ENCODE peak calls at places on chromosome X, in ten cellular contexts. X is HCT116, A is GM23338, D is H1, O is sigmoid colon, M is endothelial cell of umbilical vein, T is upper lobe of left lung, F is transverse colon, W is GM12878, E is Panc1. Q is an unnamed sample.

GRCh38 chrX:66632473-66632872 is 6.4 kb downstream of the EDA2R start:
- DNase-seq in X (no peak), A (no peak), D (no peak), O (no peak), M (no peak), T (no peak), F (no peak), W (no peak), E (no peak), Q (no peak)

GRCh38 chrX:129433461-129433860 is 89.8 kb downstream of the SMARCA1 start:
- DNase-seq in X (no peak), A (no peak), D (no peak), O (no peak), M (no peak), T (no peak), F (no peak), W (no peak), E (no peak), Q (no peak)

GRCh38 chrX:68708503-68709290 is 61.2 kb downstream of the STARD8 start:
- DNase-seq in X (no peak), A (peak), D (no peak), O (no peak), M (no peak), T (no peak), F (no peak), W (no peak), E (no peak), Q (no peak)

GRCh38 chrX:70324326-70324725 is 34.4 kb downstream of the KIF4A start:
- DNase-seq in X (no peak), A (no peak), D (no peak), O (no peak), M (no peak), T (no peak), F (no peak), W (no peak), E (no peak), Q (no peak)

GRCh38 chrX:41720125-41720780 is 3.7 kb upstream of the GPR82 start:
- DNase-seq in X (no peak), A (no peak), D (no peak), O (no peak), M (no peak), T (no peak), F (peak), W (peak), E (no peak), Q (no peak)

GRCh38 chrX:66046612-66047235 is 6.8 kb upstream of the VSIG4 start:
- DNase-seq in X (no peak), A (no peak), D (no peak), O (no peak), M (no peak), T (no peak), F (no peak), W (peak), E (no peak), Q (no peak)

GRCh38 chrX:44915361-44915868 is 42.4 kb downstream of the KDM6A start:
- DNase-seq in X (no peak), A (no peak), D (no peak), O (no peak), M (peak), T (no peak), F (no peak), W (no peak), E (no peak), Q (no peak)

GRCh38 chrX:295136-295535 is 14.0 kb downstream of the PLCXD1 start:
- DNase-seq in X (no peak), A (no peak), D (no peak), O (peak), M (no peak), T (no peak), F (no peak), W (no peak), E (no peak), Q (peak)

GRCh38 chrX:73668779-73669178 is 105.8 kb downstream of the CHIC1 start:
- DNase-seq in X (no peak), A (no peak), D (no peak), O (no peak), M (no peak), T (no peak), F (no peak), W (no peak), E (no peak), Q (no peak)

GRCh38 chrX:16258936-16259335 is 91.7 kb downstream of the MAGEB17 start:
- DNase-seq in X (no peak), A (no peak), D (no peak), O (no peak), M (no peak), T (no peak), F (no peak), W (no peak), E (no peak), Q (no peak)

GRCh38 chrX:11932423-11932822 is 174.4 kb downstream of the MSL3 start:
- DNase-seq in X (no peak), A (no peak), D (no peak), O (no peak), M (no peak), T (no peak), F (no peak), W (no peak), E (no peak), Q (no peak)

GRCh38 chrX:110284159-110284558 is 33.7 kb downstream of the AMMECR1 start:
- DNase-seq in X (no peak), A (no peak), D (no peak), O (no peak), M (peak), T (no peak), F (no peak), W (no peak), E (no peak), Q (no peak)

GRCh38 chrX:55030490-55031285 is at the start of gene ALAS2:
- DNase-seq in X (no peak), A (no peak), D (no peak), O (no peak), M (no peak), T (no peak), F (no peak), W (no peak), E (no peak), Q (no peak)

GRCh38 chrX:124256209-124256608 is 76.3 kb upstream of the TEX13D start:
- DNase-seq in X (no peak), A (no peak), D (no peak), O (peak), M (no peak), T (no peak), F (no peak), W (no peak), E (no peak), Q (no peak)

GRCh38 chrX:129193357-129193756 is 329.9 kb downstream of the SMARCA1 start:
- DNase-seq in X (no peak), A (no peak), D (no peak), O (no peak), M (no peak), T (no peak), F (peak), W (no peak), E (no peak), Q (no peak)

GRCh38 chrX:11296051-11296450 is 2.8 kb downstream of the AMELX start:
- DNase-seq in X (no peak), A (no peak), D (no peak), O (no peak), M (no peak), T (no peak), F (no peak), W (no peak), E (no peak), Q (no peak)

GRCh38 chrX:111119341-111119740 is 23.4 kb downstream of the PAK3 start:
- DNase-seq in X (no peak), A (no peak), D (no peak), O (no peak), M (no peak), T (no peak), F (no peak), W (no peak), E (no peak), Q (no peak)

GRCh38 chrX:38878674-38879375 is 77.6 kb downstream of the MID1IP1 start:
- DNase-seq in X (no peak), A (no peak), D (no peak), O (no peak), M (no peak), T (no peak), F (no peak), W (no peak), E (no peak), Q (no peak)

GRCh38 chrX:68699960-68700746 is 52.7 kb downstream of the STARD8 start:
- DNase-seq in X (no peak), A (no peak), D (no peak), O (no peak), M (peak), T (no peak), F (no peak), W (no peak), E (no peak), Q (no peak)

GRCh38 chrX:323721-324628 is 5.4 kb upstream of the GTPBP6 start:
- DNase-seq in X (peak), A (peak), D (no peak), O (peak), M (no peak), T (peak), F (peak), W (no peak), E (peak), Q (no peak)

GRCh38 chrX:64570204-64570603 is 175.0 kb upstream of the MTMR8 start:
- DNase-seq in X (no peak), A (peak), D (peak), O (no peak), M (no peak), T (no peak), F (no peak), W (no peak), E (no peak), Q (no peak)
- TF ChIP-seq CTCF in X (peak), A (peak), D (peak), O (no peak), M (no peak), T (no peak), F (no peak), W (no peak), E (peak), Q (no peak)

DNA sequence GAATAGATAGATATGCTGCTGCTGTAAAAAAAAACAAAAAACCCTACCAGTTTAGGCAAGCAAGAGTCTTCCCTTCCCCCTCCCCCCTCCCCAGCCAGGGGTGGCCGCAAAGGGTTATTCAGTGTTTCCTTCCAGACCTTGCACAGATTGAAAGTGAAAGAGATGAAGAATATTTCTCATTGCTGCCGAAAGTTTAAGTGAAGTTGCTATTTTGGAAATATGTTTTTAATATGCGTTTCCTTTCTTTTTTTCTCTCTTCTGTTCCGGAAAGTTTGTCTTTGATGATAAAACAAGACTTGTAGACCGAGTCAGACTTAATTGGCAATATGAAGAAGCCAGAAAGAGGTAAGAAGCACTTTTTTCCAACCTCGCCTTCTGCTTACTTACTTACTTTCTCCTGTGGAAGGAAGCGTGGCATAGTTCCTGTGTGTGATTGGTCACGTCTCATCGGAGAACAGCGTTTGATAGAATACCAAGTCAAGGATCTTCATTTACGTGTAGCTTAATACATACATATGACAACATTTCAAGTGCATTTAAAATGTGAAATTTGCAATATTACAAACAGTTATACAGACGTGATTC is 58.4 kb upstream of the CLCN4 start:
- DNase-seq in X (no peak), A (no peak), D (no peak), O (no peak), M (peak), T (peak), F (no peak), W (peak), E (no peak), Q (no peak)
- H3K4me3 ChIP-seq in X (no peak), A (no peak), D (no peak), O (peak), M (no peak), T (peak), F (peak), W (peak), E (no peak), Q (peak)

GRCh38 chrX:153492543-153492942 is 2.2 kb upstream of the BGN start:
- DNase-seq in X (no peak), A (no peak), D (no peak), O (no peak), M (no peak), T (no peak), F (no peak), W (no peak), E (no peak), Q (no peak)

GRCh38 chrX:153493085-153493484 is 1.7 kb upstream of the BGN start:
- DNase-seq in X (no peak), A (no peak), D (no peak), O (no peak), M (no peak), T (no peak), F (no peak), W (no peak), E (no peak), Q (no peak)

GRCh38 chrX:153492153-153492454 is 2.7 kb upstream of the BGN start:
- DNase-seq in X (no peak), A (no peak), D (no peak), O (no peak), M (no peak), T (no peak), F (no peak), W (no peak), E (no peak), Q (no peak)

GRCh38 chrX:153490217-153490616 is 4.6 kb upstream of the BGN start:
- DNase-seq in X (no peak), A (no peak), D (no peak), O (no peak), M (no peak), T (no peak), F (no peak), W (no peak), E (no peak), Q (no peak)

GRCh38 chrX:153491351-153492152 is 3.2 kb upstream of the BGN start:
- DNase-seq in X (no peak), A (no peak), D (no peak), O (no peak), M (no peak), T (no peak), F (no peak), W (no peak), E (no peak), Q (no peak)
- TF ChIP-seq POLR2AphosphoS5 in X (no peak), A (no peak), D (no peak), O (no peak), M (no peak), T (no peak), F (no peak), W (no peak), E (no peak), Q (no peak)

GRCh38 chrX:154717824-154718223 is 33.1 kb downstream of the GAB3 start:
- DNase-seq in X (no peak), A (no peak), D (no peak), O (no peak), M (no peak), T (no peak), F (peak), W (no peak), E (no peak), Q (no peak)

GRCh38 chrX:154718607-154719006 is 32.3 kb downstream of the GAB3 start:
- DNase-seq in X (no peak), A (no peak), D (no peak), O (no peak), M (no peak), T (no peak), F (no peak), W (no peak), E (no peak), Q (no peak)

GRCh38 chrX:154712781-154713391 is 38.0 kb downstream of the GAB3 start:
- DNase-seq in X (no peak), A (no peak), D (no peak), O (no peak), M (peak), T (no peak), F (no peak), W (peak), E (no peak), Q (no peak)

GRCh38 chrX:154714925-154715324 is 36.0 kb downstream of the GAB3 start:
- DNase-seq in X (peak), A (peak), D (peak), O (no peak), M (peak), T (no peak), F (peak), W (no peak), E (no peak), Q (no peak)

GRCh38 chrX:154715825-154716224 is 35.1 kb downstream of the GAB3 start:
- DNase-seq in X (no peak), A (peak), D (no peak), O (no peak), M (no peak), T (no peak), F (no peak), W (no peak), E (no peak), Q (no peak)
- TF ChIP-seq CTCF in X (no peak), A (peak), D (peak), O (no peak), M (no peak), T (no peak), F (no peak), W (no peak), E (no peak), Q (no peak)

DNA sequence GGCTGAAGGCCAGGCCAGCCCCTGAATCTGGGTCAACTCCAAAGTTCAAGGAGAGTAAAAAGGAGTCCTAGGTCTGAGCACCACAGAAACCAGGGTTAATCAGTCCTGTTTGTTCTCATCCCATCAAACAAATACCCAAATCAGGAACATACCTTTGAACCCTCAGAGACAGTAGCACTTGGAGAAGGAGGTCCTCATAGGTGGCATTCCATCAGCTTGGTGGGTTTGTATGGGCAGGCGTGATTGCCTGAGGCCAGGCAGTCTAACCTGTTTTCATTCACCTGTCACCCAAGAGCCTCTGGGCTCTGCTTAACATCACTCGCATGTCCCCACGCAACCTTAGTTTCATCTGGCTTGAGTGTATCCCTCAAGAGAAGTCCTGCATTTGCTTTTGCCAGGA is 17.5 kb upstream of the MBTPS2 start:
- DNase-seq in X (no peak), A (no peak), D (no peak), O (no peak), M (no peak), T (no peak), F (no peak), W (no peak), E (no peak), Q (no peak)
- H3K4me3 ChIP-seq in X (no peak), A (no peak), D (no peak), O (no peak), M (no peak), T (no peak), F (no peak), W (no peak), E (no peak), Q (no peak)

DNA sequence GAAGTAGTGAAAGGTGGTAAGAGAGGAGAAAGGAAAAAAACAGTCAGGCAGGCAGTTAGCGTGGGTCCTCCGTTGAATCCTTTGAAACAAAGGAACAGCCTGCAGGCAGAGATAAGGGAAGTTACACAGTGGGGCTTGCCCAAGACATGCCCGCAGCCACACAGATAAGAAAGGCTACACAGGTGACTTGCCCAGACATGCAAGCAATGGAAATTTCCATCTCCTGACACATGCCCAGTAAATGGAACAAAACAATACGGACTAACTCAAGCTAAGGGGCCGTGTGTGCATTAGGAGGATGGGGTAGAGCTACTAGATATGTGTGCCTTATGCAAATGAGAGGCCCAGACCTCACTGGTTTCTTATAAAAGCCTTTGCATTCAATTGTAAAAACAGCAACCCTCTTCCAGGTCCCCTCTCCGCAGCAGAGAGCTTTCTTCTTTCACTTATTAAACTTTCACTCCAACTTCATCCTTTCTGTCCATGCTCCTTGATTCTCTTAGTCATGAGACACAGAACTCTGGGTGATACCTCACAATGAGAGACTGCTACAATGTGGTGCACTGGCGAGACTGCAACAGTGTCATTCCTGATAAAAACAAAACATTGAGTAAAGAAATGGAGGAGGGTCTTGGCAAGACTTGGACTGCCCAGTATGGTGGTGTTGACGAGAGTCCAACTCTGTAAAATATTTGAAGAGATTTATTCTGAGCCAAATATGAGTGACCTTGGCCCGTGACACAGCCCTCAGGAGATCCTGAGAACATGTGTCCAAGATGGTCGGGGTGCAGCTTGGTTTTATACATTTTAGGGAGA is 997.4 kb upstream of the PRKX start:
- DNase-seq in X (no peak), A (no peak), D (no peak), O (no peak), M (no peak), T (no peak), F (no peak), W (peak), E (no peak), Q (no peak)
- TF ChIP-seq POLR2AphosphoS5 in X (no peak), A (no peak), D (no peak), O (no peak), M (no peak), T (no peak), F (no peak), W (no peak), E (no peak), Q (no peak)